ENCODE peak calls at places on chromosomes 13 and 19, in five cellular contexts. B, C, W, A and T are unnamed samples.

GRCh38 chr19:56404705-56405056 is 549 bp downstream of the ZNF583 start:
- DNase-seq in B (peak; percentile 4), A (no peak), C (no peak), W (peak; percentile 44), T (no peak)

GRCh38 chr13:45021250-45021649 is 31.9 kb downstream of the GPALPP1 start:
- DNase-seq in A (no peak), C (no peak), W (no peak), B (no peak), T (no peak)

GRCh38 chr13:113647351-113648217 is 10.4 kb downstream of the ATP4B start:
- DNase-seq in C (peak; percentile 99), A (no peak), W (peak; percentile 33), B (no peak), T (peak; percentile 69)

GRCh38 chr19:39264306-39265290 is 3.6 kb upstream of the IFNL2 start:
- DNase-seq in W (no peak), B (no peak), A (no peak), C (no peak), T (no peak)

GRCh38 chr19:57269515-57270250 is 10.6 kb upstream of the ZNF460 start:
- DNase-seq in C (no peak), A (no peak), B (no peak), W (no peak), T (no peak)

GRCh38 chr19:49474545-49474930 is 523 bp downstream of the FLT3LG start:
- DNase-seq in B (no peak), W (peak; percentile 41), A (no peak), C (no peak), T (no peak)

GRCh38 chr13:52345048-52345447 is 60.9 kb downstream of the THSD1 start:
- DNase-seq in B (no peak), C (no peak), W (no peak), A (no peak), T (no peak)

GRCh38 chr19:15251749-15252397 is 19.6 kb upstream of the EPHX3 start:
- DNase-seq in W (peak; percentile 73), B (no peak), A (no peak), C (no peak), T (no peak)

GRCh38 chr19:35344511-35345031 is 3.1 kb upstream of the FFAR1 start:
- DNase-seq in C (no peak), A (no peak), W (no peak), B (no peak), T (no peak)

GRCh38 chr19:16233081-16233776 is 35.5 kb downstream of the AP1M1 start:
- DNase-seq in W (no peak), A (no peak), B (no peak), C (no peak), T (no peak)